ENCODE peak calls at places on chromosomes 5 and 9, in six cellular contexts. M is T-helper 9 cell; L is NCI-H2081; N is AG08396; B is activated CD4-positive, alpha-beta T cell treated with anti-CD3 and anti-CD28 coated beads, Interleukin-2, amount 50 U/mL, for 1 hour; A is AG08395. C is an unnamed sample.

GRCh38 chr9:117545846-117546245 is 131.0 kb upstream of the ASTN2 start:
- DNase-seq in M (no peak), L (no peak), N (no peak), B (no peak), A (no peak), C (peak; percentile 10)

GRCh38 chr5:150311015-150311692 is 8.4 kb upstream of the ARSI start:
- DNase-seq in M (no peak), L (no peak), N (no peak), B (no peak), A (no peak), C (no peak)

GRCh38 chr9:15485836-15486678 is 24.7 kb downstream of the PSIP1 start:
- DNase-seq in M (no peak), L (no peak), N (no peak), B (no peak), A (peak; percentile 18), C (no peak)

GRCh38 chr5:168313596-168314204 is 22.3 kb downstream of the WWC1 start:
- DNase-seq in M (no peak), L (no peak), N (no peak), B (no peak), A (no peak), C (no peak)

GRCh38 chr9:15882328-15882727 is 329.5 kb downstream of the CCDC171 start:
- DNase-seq in M (no peak), L (no peak), N (no peak), B (no peak), A (no peak), C (no peak)

GRCh38 chr9:79781263-79781662 is 209.5 kb downstream of the TLE4 start:
- DNase-seq in M (no peak), L (no peak), N (no peak), B (no peak), A (no peak), C (no peak)

GRCh38 chr9:80175286-80175906 is 603.6 kb downstream of the TLE4 start:
- DNase-seq in M (no peak), L (peak; percentile 42), N (peak; percentile 24), B (peak; percentile 2), A (peak; percentile 18), C (peak; percentile 13)

GRCh38 chr5:137679195-137679594 is 56.7 kb downstream of the KLHL3 start:
- DNase-seq in M (no peak), L (no peak), N (no peak), B (no peak), A (no peak), C (no peak)

GRCh38 chr5:69334793-69335268 is 2.2 kb upstream of the CCDC125 start:
- DNase-seq in M (peak; percentile 61), L (peak; percentile 12), N (peak; percentile 83), B (peak; percentile 77), A (peak; percentile 83), C (peak; percentile 46)

GRCh38 chr9:96508227-96508940 is 58.4 kb downstream of the HABP4 start:
- DNase-seq in M (no peak), L (no peak), N (no peak), B (no peak), A (no peak), C (no peak)

GRCh38 chr5:134939500-134939899 is 28.2 kb upstream of the CATSPER3 start:
- DNase-seq in M (no peak), L (no peak), N (no peak), B (no peak), A (no peak), C (no peak)

GRCh38 chr9:91341258-91341746 is 20.4 kb downstream of the AUH start:
- DNase-seq in M (no peak), L (no peak), N (no peak), B (no peak), A (no peak), C (no peak)

GRCh38 chr9:135303280-135303647 is 176.3 kb upstream of the PPP1R26 start:
- DNase-seq in M (no peak), L (no peak), N (no peak), B (no peak), A (no peak), C (no peak)

GRCh38 chr9:71003346-71003745 is 118.1 kb downstream of the TRPM3 start:
- DNase-seq in M (no peak), L (no peak), N (no peak), B (no peak), A (no peak), C (no peak)

GRCh38 chr9:94819161-94819677 is 92.7 kb downstream of the AOPEP start:
- DNase-seq in M (no peak), L (no peak), N (no peak), B (no peak), A (no peak), C (no peak)

GRCh38 chr9:105444130-105444529 is 3.7 kb upstream of the FSD1L start:
- DNase-seq in M (no peak), L (no peak), N (no peak), B (no peak), A (no peak), C (no peak)

GRCh38 chr5:178331491-178331981 is 98.9 kb upstream of the PHYKPL start:
- DNase-seq in M (no peak), L (no peak), N (peak; percentile 31), B (no peak), A (peak; percentile 74), C (no peak)

GRCh38 chr5:39624268-39624886 is 199.6 kb upstream of the DAB2 start:
- DNase-seq in M (no peak), L (no peak), N (peak; percentile 35), B (no peak), A (peak; percentile 21), C (no peak)

GRCh38 chr9:113005777-113006176 is 6.2 kb downstream of the ZNF883 start:
- DNase-seq in M (no peak), L (no peak), N (no peak), B (no peak), A (no peak), C (no peak)

GRCh38 chr9:97555164-97555563 is 53.7 kb downstream of the TMOD1 start:
- DNase-seq in M (no peak), L (no peak), N (no peak), B (no peak), A (no peak), C (no peak)

GRCh38 chr5:530556-530955 is 6.3 kb upstream of the SLC9A3 start:
- DNase-seq in M (no peak), L (no peak), N (no peak), B (no peak), A (no peak), C (no peak)

GRCh38 chr5:179800071-179800695 is 6.4 kb downstream of the LTC4S start:
- DNase-seq in M (no peak), L (no peak), N (no peak), B (no peak), A (no peak), C (no peak)

GRCh38 chr5:61625682-61626620 is 293.9 kb downstream of the ZSWIM6 start:
- DNase-seq in M (no peak), L (no peak), N (peak; percentile 82), B (no peak), A (peak; percentile 67), C (peak; percentile 59)

GRCh38 chr9:81832571-81833285 is 95.5 kb upstream of the SPATA31D4 start:
- DNase-seq in M (no peak), L (no peak), N (no peak), B (no peak), A (no peak), C (no peak)

GRCh38 chr5:104635216-104635615 is 1072.6 kb upstream of the NUDT12 start:
- DNase-seq in M (no peak), L (no peak), N (no peak), B (no peak), A (no peak), C (no peak)

GRCh38 chr9:86945868-86946711 is 1.2 kb downstream of the GAS1 start:
- DNase-seq in M (peak; percentile 55), L (peak; percentile 15), N (peak; percentile 81), B (peak; percentile 59), A (peak; percentile 63), C (peak; percentile 31)

GRCh38 chr5:91018185-91018584 is 364.9 kb downstream of the ARRDC3 start:
- DNase-seq in M (no peak), L (no peak), N (no peak), B (no peak), A (no peak), C (no peak)

GRCh38 chr5:143014017-143014651 is 244.0 kb downstream of the ARHGAP26 start:
- DNase-seq in M (peak; percentile 6), L (no peak), N (no peak), B (peak; percentile 16), A (no peak), C (peak; percentile 9)

GRCh38 chr5:139725073-139725830 is 70.4 kb upstream of the PSD2 start:
- DNase-seq in M (no peak), L (no peak), N (peak; percentile 92), B (no peak), A (peak; percentile 94), C (no peak)

GRCh38 chr9:112620998-112621694 is 96.8 kb downstream of the INIP start:
- DNase-seq in M (no peak), L (no peak), N (no peak), B (no peak), A (no peak), C (no peak)

GRCh38 chr5:166340039-166340438 is 1951.4 kb upstream of the WWC1 start:
- DNase-seq in M (no peak), L (no peak), N (no peak), B (no peak), A (no peak), C (no peak)

GRCh38 chr5:91468643-91469422 is 85.7 kb upstream of the ARRDC3 start:
- DNase-seq in M (no peak), L (no peak), N (no peak), B (no peak), A (no peak), C (no peak)

GRCh38 chr9:137138701-137139467 is at the start of gene GRIN1:
- DNase-seq in M (peak; percentile 34), L (no peak), N (peak; percentile 80), B (peak; percentile 33), A (peak; percentile 61), C (no peak)

C was measured in NCI-H345.